ENCODE peak calls at places on chromosome 3, in nine cellular contexts. X is adrenal gland, R is fibroblast of lung, O is right atrium auricular region, S is DMS 273 treated with DMSO at 0.1 percent for 48 hours, D is fibroblast of pulmonary artery, A is Right ventricle myocardium superior, M is hepatocyte, W is adipocyte. Z is an unnamed sample.

GRCh38 chr3:177598110-177598833 is 401.0 kb upstream of the TBL1XR1 start:
- DNase-seq in X (no peak), R (no peak), O (no peak), S (no peak), D (no peak), A (no peak), M (no peak), W (no peak), Z (peak; percentile 18)

GRCh38 chr3:184716652-184717607 is 5.1 kb upstream of the MAGEF1 start:
- DNase-seq in X (no peak), R (peak; percentile 72), O (peak; percentile 66), S (no peak), D (peak; percentile 57), A (peak; percentile 44), M (peak; percentile 71), W (peak; percentile 79), Z (peak; percentile 51)

GRCh38 chr3:138799822-138800221 is 34.9 kb downstream of the PIK3CB start:
- DNase-seq in X (no peak), R (no peak), O (no peak), S (no peak), D (no peak), A (no peak), M (peak; percentile 16), W (no peak), Z (no peak)

GRCh38 chr3:126472277-126473006 is 3.2 kb downstream of the ZXDC start:
- DNase-seq in X (peak; percentile 86), R (peak; percentile 81), O (peak; percentile 93), S (peak; percentile 74), D (peak; percentile 79), A (peak; percentile 73), M (peak; percentile 86), W (peak; percentile 51), Z (peak; percentile 98)

GRCh38 chr3:197338586-197338985 is 40.2 kb upstream of the DLG1 start:
- DNase-seq in X (no peak), R (no peak), O (no peak), S (no peak), D (no peak), A (no peak), M (no peak), W (no peak), Z (no peak)

GRCh38 chr3:115239717-115240116 is 92.6 kb upstream of the ZBTB20 start:
- DNase-seq in X (peak; percentile 58), R (peak; percentile 87), O (peak; percentile 77), S (peak; percentile 33), D (peak; percentile 99), A (peak; percentile 51), M (peak; percentile 70), W (peak; percentile 76), Z (peak; percentile 89)

GRCh38 chr3:41690766-41691563 is 270.9 kb downstream of the ULK4 start:
- DNase-seq in X (no peak), R (peak; percentile 64), O (no peak), S (no peak), D (peak; percentile 35), A (no peak), M (peak; percentile 80), W (peak; percentile 30), Z (peak; percentile 45)

GRCh38 chr3:45968706-45969105 is 25.4 kb downstream of the CXCR6 start:
- DNase-seq in X (no peak), R (peak; percentile 55), O (no peak), S (no peak), D (peak; percentile 60), A (no peak), M (peak; percentile 44), W (peak; percentile 71), Z (no peak)

GRCh38 chr3:16841906-16842709 is 42.6 kb upstream of the PLCL2 start:
- DNase-seq in X (peak; percentile 37), R (no peak), O (no peak), S (peak; percentile 43), D (no peak), A (peak; percentile 65), M (no peak), W (no peak), Z (no peak)

GRCh38 chr3:124582621-124583437 is 147.4 kb upstream of the UMPS start:
- DNase-seq in X (no peak), R (no peak), O (no peak), S (no peak), D (no peak), A (no peak), M (no peak), W (no peak), Z (no peak)

GRCh38 chr3:172036541-172037215 is 2.7 kb upstream of the FNDC3B start:
- DNase-seq in X (no peak), R (no peak), O (no peak), S (no peak), D (no peak), A (no peak), M (no peak), W (no peak), Z (no peak)

GRCh38 chr3:44960387-44961026 is 15.5 kb downstream of the ZDHHC3 start:
- DNase-seq in X (no peak), R (peak; percentile 18), O (no peak), S (no peak), D (peak; percentile 13), A (no peak), M (no peak), W (no peak), Z (no peak)

GRCh38 chr3:42674151-42674550 is 11.2 kb upstream of the KLHL40 start:
- DNase-seq in X (no peak), R (peak; percentile 72), O (no peak), S (no peak), D (no peak), A (no peak), M (no peak), W (no peak), Z (no peak)

GRCh38 chr3:50525987-50526386 is 22.6 kb upstream of the CACNA2D2 start:
- DNase-seq in X (peak; percentile 25), R (peak; percentile 39), O (no peak), S (no peak), D (peak; percentile 52), A (peak; percentile 58), M (peak; percentile 90), W (peak; percentile 48), Z (peak; percentile 71)

Z was measured in MCF 10A.